ENCODE peak calls at places on chromosome 21, in nine cellular contexts. G is ascending aorta; A is mucosa of descending colon; H is SJSA1; W is CD4-positive, CD25-positive, alpha-beta regulatory T cell; I is heart right ventricle; U is psoas muscle; K is kidney; T is small intestine. R is an unnamed sample. For H3K4me1, H3K9me3 and H3K36me3, the result is how much of the 10 kb centered on the place peaks cover.

GRCh38 chr21:16323586-16323985 is 593.8 kb downstream of the USP25 start:
- DNase-seq in A (no peak), W (no peak), G (no peak), T (no peak), K (no peak), H (no peak), U (no peak), I (no peak), R (no peak)

GRCh38 chr21:42373181-42373907 is 7.0 kb upstream of the TFF1 start:
- DNase-seq in I (no peak), A (no peak), G (no peak), T (no peak), U (no peak), K (peak), H (no peak), W (no peak), R (no peak)

GRCh38 chr21:25660233-25660632 is 21.2 kb downstream of the JAM2 start:
- DNase-seq in T (no peak), G (no peak), W (no peak), U (no peak), H (no peak), I (no peak), K (no peak), A (no peak), R (no peak)

GRCh38 chr21:43372663-43373386 is 54.1 kb downstream of the SIK1 start:
- DNase-seq in A (no peak), W (no peak), H (no peak), T (no peak), U (peak), K (peak), I (no peak), G (no peak), R (no peak)

GRCh38 chr21:20997308-20997632 is 939 bp upstream of the NCAM2 start:
- DNase-seq in I (no peak), H (no peak), G (no peak), U (no peak), K (peak), W (no peak), T (no peak), A (no peak), R (no peak)

GRCh38 chr21:29851611-29852010 is 88.2 kb downstream of the GRIK1 start:
- DNase-seq in W (no peak), A (no peak), I (no peak), H (no peak), K (no peak), U (no peak), G (no peak), T (no peak), R (no peak)

GRCh38 chr21:41601573-41602371 is 93.8 kb upstream of the TMPRSS2 start:
- DNase-seq in H (peak), T (no peak), U (no peak), I (no peak), W (no peak), G (no peak), K (peak), A (no peak), R (no peak)

GRCh38 chr21:15363921-15364320 is 299.1 kb upstream of the NRIP1 start:
- DNase-seq in K (no peak), H (no peak), G (no peak), I (no peak), U (no peak), T (no peak), A (no peak), W (no peak), R (no peak)

GRCh38 chr21:40210251-40210650 is 343.0 kb downstream of the PCP4 start:
- DNase-seq in U (no peak), A (no peak), K (no peak), T (no peak), I (no peak), W (no peak), G (no peak), H (no peak), R (no peak)

GRCh38 chr21:29196021-29196663 is 65.7 kb downstream of the MAP3K7CL start:
- DNase-seq in A (peak), T (peak), U (no peak), H (peak), W (peak), G (no peak), I (peak), K (no peak), R (peak)

GRCh38 chr21:38994014-38994413 is 188.3 kb downstream of the ETS2 start:
- DNase-seq in H (no peak), U (no peak), K (peak), G (no peak), A (no peak), W (no peak), I (no peak), T (no peak), R (no peak)

GRCh38 chr21:26769613-26770188 is 75.5 kb downstream of the ADAMTS1 start:
- DNase-seq in A (peak), H (no peak), U (no peak), G (no peak), W (no peak), K (no peak), I (peak), T (no peak), R (no peak)

GRCh38 chr21:38120984-38121855 is 135.6 kb upstream of the KCNJ15 start:
- DNase-seq in K (no peak), A (no peak), U (no peak), T (no peak), W (no peak), G (no peak), H (no peak), I (no peak), R (no peak)

GRCh38 chr21:29378814-29379213 is 80.1 kb downstream of the BACH1 start:
- DNase-seq in U (no peak), I (no peak), G (no peak), K (no peak), W (no peak), H (no peak), A (no peak), T (no peak), R (no peak)

GRCh38 chr21:32803651-32804050 is 32.1 kb upstream of the PAXBP1 start:
- DNase-seq in A (no peak), U (no peak), W (no peak), K (no peak), T (no peak), H (no peak), I (no peak), G (no peak), R (no peak)

GRCh38 chr21:36709868-36710728 is 11.2 kb downstream of the SIM2 start:
- DNase-seq in I (no peak), G (no peak), H (peak), K (no peak), T (no peak), U (no peak), W (no peak), A (no peak), R (no peak)

GRCh38 chr21:33028759-33029511 is 3.2 kb downstream of the OLIG2 start:
- DNase-seq in K (no peak), G (no peak), U (no peak), T (no peak), W (no peak), I (no peak), H (no peak), A (no peak), R (no peak)

GRCh38 chr21:32193066-32193465 is 85.8 kb downstream of the MIS18A start:
- DNase-seq in W (no peak), H (no peak), G (no peak), T (no peak), A (no peak), K (no peak), U (no peak), I (no peak), R (no peak)

GRCh38 chr21:37227071-37228002 is 39.8 kb downstream of the VPS26C start:
- DNase-seq in W (no peak), T (no peak), U (no peak), G (no peak), A (no peak), K (peak), H (no peak), I (no peak), R (peak)

GRCh38 chr21:25636727-25637126 is 2.3 kb upstream of the JAM2 start:
- DNase-seq in W (no peak), T (no peak), A (no peak), H (no peak), K (no peak), I (no peak), G (no peak), U (no peak), R (no peak)

GRCh38 chr21:42252267-42252666 is 33.3 kb downstream of the ABCG1 start:
- DNase-seq in I (no peak), U (no peak), W (no peak), H (no peak), T (no peak), A (no peak), K (no peak), G (no peak), R (no peak)

GRCh38 chr21:37986751-37987399 is 70.6 kb upstream of the KCNJ6 start:
- DNase-seq in I (no peak), T (peak), W (no peak), U (no peak), K (no peak), H (no peak), G (no peak), A (peak), R (no peak)

GRCh38 chr21:42785666-42786427 is 93.5 kb downstream of the WDR4 start:
- DNase-seq in A (no peak), K (no peak), I (no peak), H (no peak), W (no peak), G (no peak), U (no peak), T (no peak), R (no peak)

GRCh38 chr21:35226302-35226701 is 177.2 kb upstream of the RUNX1 start:
- DNase-seq in H (no peak), U (peak), T (no peak), K (no peak), G (no peak), A (no peak), I (no peak), W (no peak), R (no peak)

GRCh38 chr21:30818837-30819236 is 5.8 kb upstream of the KRTAP8-1 start:
- DNase-seq in G (no peak), T (no peak), H (no peak), W (no peak), I (no peak), U (no peak), A (no peak), K (no peak), R (no peak)

GRCh38 chr21:28932717-28933116 is 60.0 kb downstream of the LTN1 start:
- DNase-seq in W (no peak), A (no peak), U (no peak), T (peak), K (no peak), I (no peak), G (no peak), H (no peak), R (no peak)

GRCh38 chr21:16377120-16377658 is 647.4 kb downstream of the USP25 start:
- DNase-seq in I (no peak), U (no peak), T (no peak), A (no peak), W (no peak), K (peak), G (no peak), H (no peak), R (no peak)

GRCh38 chr21:20882462-20883415 is 115.5 kb upstream of the NCAM2 start:
- DNase-seq in H (no peak), I (no peak), T (no peak), U (no peak), G (no peak), W (no peak), K (no peak), A (peak), R (no peak)

GRCh38 chr21:42992943-42993712 is 18.8 kb downstream of the PKNOX1 start:
- DNase-seq in I (no peak), A (no peak), K (no peak), T (no peak), H (no peak), G (no peak), U (no peak), W (no peak), R (no peak)

GRCh38 chr21:38798481-38798882 is 7.2 kb upstream of the ETS2 start:
- DNase-seq in U (no peak), K (peak), W (no peak), G (no peak), A (peak), T (peak), I (no peak), H (peak), R (no peak)

GRCh38 chr21:28798798-28799197 is 193.9 kb downstream of the LTN1 start:
- DNase-seq in U (no peak), T (no peak), A (no peak), K (no peak), I (no peak), H (no peak), W (no peak), G (no peak), R (no peak)

DNA sequence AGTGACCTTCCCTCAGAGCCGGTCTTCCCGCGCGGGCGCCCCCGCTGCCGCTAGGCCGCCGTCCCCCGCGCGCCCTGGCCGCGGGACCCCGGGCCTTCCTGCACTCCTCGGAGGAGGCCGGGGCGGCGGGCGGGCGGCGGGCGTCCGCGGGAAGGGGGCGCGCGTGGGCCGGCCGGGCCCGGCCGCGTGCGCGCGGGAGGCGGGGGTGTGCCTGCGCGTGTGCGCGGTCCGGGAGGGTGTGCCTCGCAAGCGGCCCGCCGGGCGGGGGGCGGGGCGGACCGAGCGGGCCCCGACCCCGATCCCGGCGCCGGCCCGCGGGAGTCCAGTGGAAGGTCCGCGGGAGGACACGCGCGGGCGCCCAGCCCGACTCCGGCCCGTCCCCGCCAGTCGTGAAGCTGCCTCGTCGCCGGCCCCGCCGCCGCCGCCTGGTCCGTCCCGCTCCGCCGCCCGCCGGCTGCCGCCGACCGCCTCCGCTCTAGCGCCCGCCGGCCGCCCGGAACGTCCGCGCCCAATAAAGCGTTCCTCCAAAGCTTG is 438 bp downstream of the MRPS6 start:
- DNase-seq in A (peak), I (no peak), H (no peak), U (peak), K (peak), W (peak), T (peak), G (no peak), R (no peak)
- H3K4me1 ChIP-seq in A (under half), I (under half), H (under half), U (under half), K (under half), W (under half), T (under half), G (under half), R (under half)

DNA sequence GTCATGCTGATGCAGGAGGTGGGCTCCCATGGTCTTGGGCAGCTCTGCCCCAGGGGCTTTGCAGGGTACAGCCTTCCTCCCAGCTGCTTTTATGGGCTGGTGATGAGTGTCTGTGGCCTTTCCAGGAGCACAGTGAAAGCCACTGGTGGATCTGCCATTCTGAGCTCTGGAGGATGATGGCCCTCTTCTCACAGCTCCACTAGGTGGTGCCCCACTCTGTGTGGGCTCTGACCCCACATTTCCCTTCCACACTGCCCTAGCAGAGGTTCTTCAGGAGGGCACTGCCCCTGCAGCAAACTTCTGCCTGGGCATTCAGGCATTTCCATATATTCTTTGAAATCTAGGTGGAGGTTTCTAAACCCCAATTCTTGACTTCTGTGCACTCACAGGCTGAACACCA is 1188.6 kb downstream of the MRPL39 start:
- DNase-seq in K (no peak), G (no peak), W (no peak), T (no peak), I (no peak), A (no peak), U (no peak), H (no peak), R (no peak)
- H3K9me3 ChIP-seq in K (under half), G (under half), W (under half), T (under half), I (under half), A (under half), U (under half), H (under half), R (under half)

DNA sequence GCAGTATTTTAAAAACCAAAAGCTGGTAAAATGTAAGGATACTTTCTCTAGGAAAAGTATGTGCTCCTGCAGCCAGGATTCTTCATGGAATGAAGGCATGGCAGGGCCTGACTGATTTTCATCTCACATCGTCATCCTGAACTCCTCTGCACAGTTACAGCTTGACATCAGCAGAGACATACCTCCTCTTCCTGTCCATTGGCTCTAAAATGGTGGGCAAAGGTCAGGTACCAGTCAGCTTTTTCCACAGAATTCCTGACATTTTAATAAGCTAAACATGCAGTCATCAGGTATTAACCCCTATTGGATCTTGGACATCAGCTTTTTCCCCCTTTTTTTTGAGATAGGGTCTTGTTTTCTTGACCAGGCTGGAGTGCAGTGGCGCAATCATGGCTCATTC is 5.8 kb downstream of the PCNT start:
- DNase-seq in I (no peak), K (peak), T (no peak), H (no peak), A (no peak), W (no peak), U (no peak), G (no peak), R (no peak)
- H3K36me3 ChIP-seq in I (half or more), K (under half), T (under half), H (half or more), A (under half), W (under half), U (under half), G (under half), R (under half)

DNA sequence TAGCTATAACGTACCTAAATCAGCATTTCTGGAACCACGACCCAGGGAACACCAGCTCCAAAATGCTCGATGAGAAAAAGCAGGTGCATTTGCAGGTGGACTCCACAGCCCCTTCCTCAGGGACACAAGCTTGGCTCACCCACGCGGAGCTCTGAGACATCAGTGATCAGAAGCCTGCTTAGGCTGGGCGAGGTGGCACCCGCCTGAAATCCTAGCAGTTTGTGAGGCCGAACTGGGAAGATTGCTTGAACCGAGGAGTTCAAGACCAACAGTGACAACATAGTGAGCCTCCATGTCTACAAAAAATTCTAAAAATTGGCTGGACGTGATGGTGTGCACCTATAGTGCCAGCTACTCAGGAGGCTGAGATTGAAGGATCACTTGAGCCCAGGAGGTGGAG is 2.5 kb upstream of the TSPEAR start:
- DNase-seq in T (no peak), G (no peak), U (no peak), I (no peak), K (no peak), W (no peak), A (no peak), H (no peak), R (no peak)
- H3K4me1 ChIP-seq in T (under half), G (under half), U (under half), I (under half), K (under half), W (under half), A (under half), H (under half), R (under half)